ENCODE peak calls at places on chromosomes 13 and 19, in four cellular contexts. T is CD8-positive, alpha-beta memory T cell; C is astrocyte of the cerebellum; A is CD8-positive, alpha-beta T cell. R is an unnamed sample.

GRCh38 chr13:59728896-59729545 is 434.7 kb downstream of the DIAPH3 start:
- DNase-seq in T (no peak), C (no peak), A (no peak), R (no peak)

GRCh38 chr13:86856996-86857395 is 814.2 kb upstream of the SLITRK5 start:
- DNase-seq in T (no peak), C (no peak), A (no peak), R (peak)

GRCh38 chr13:22009500-22009899 is 338.6 kb downstream of the FGF9 start:
- DNase-seq in T (no peak), C (no peak), A (no peak), R (no peak)

GRCh38 chr13:26253262-26253786 is 605 bp upstream of the CDK8 start:
- DNase-seq in T (no peak), C (no peak), A (no peak), R (no peak)

GRCh38 chr13:49678172-49678914 is 12.9 kb downstream of the EBPL start:
- DNase-seq in T (no peak), C (no peak), A (no peak), R (no peak)

GRCh38 chr13:42893346-42893745 is 98.7 kb downstream of the EPSTI1 start:
- DNase-seq in T (no peak), C (no peak), A (no peak), R (peak)

GRCh38 chr13:108269601-108270328 is at the start of gene TNFSF13B:
- DNase-seq in T (peak), C (no peak), A (peak), R (peak)

GRCh38 chr13:72506706-72507105 is 220.7 kb downstream of the MZT1 start:
- DNase-seq in T (no peak), C (no peak), A (no peak), R (no peak)

GRCh38 chr19:31451686-31452325 is 102.6 kb upstream of the TSHZ3 start:
- DNase-seq in T (no peak), C (no peak), A (no peak), R (no peak)

GRCh38 chr13:98273067-98273823 is 96.2 kb upstream of the RNF113B start:
- DNase-seq in T (no peak), C (no peak), A (no peak), R (no peak)

GRCh38 chr13:52845766-52846566 is 2.5 kb downstream of the PCDH8 start:
- DNase-seq in T (no peak), C (no peak), A (no peak), R (no peak)

GRCh38 chr19:47414469-47414868 is 4.9 kb downstream of the MEIS3 start:
- DNase-seq in T (no peak), C (no peak), A (no peak), R (no peak)

GRCh38 chr13:112324121-112324520 is 52.0 kb upstream of the SPACA7 start:
- DNase-seq in T (no peak), C (no peak), A (no peak), R (no peak)

GRCh38 chr13:44169018-44169909 is 204.4 kb upstream of the SERP2 start:
- DNase-seq in T (no peak), C (no peak), A (no peak), R (no peak)

GRCh38 chr19:17681505-17682125 is 6.5 kb downstream of the UNC13A start:
- DNase-seq in T (peak), C (no peak), A (peak), R (no peak)

GRCh38 chr13:40206241-40207109 is 460.0 kb downstream of the FOXO1 start:
- DNase-seq in T (peak), C (no peak), A (peak), R (peak)

GRCh38 chr19:35211545-35212230 is 16.9 kb downstream of the FAM187B start:
- DNase-seq in T (peak), C (no peak), A (peak), R (no peak)

GRCh38 chr13:98171806-98172569 is 5.1 kb downstream of the RNF113B start:
- DNase-seq in T (no peak), C (no peak), A (no peak), R (no peak)

GRCh38 chr19:45852145-45852750 is 10.7 kb downstream of the SYMPK start:
- DNase-seq in T (no peak), C (no peak), A (no peak), R (no peak)

GRCh38 chr19:41993612-41994483 is at the start of gene ATP1A3:
- DNase-seq in T (peak), C (no peak), A (peak), R (no peak)

GRCh38 chr13:101465877-101466276 is 13.4 kb downstream of the ITGBL1 start:
- DNase-seq in T (no peak), C (no peak), A (no peak), R (no peak)

GRCh38 chr19:12783849-12784393 is 7.4 kb upstream of the JUNB start:
- DNase-seq in T (no peak), C (no peak), A (no peak), R (no peak)

DNA sequence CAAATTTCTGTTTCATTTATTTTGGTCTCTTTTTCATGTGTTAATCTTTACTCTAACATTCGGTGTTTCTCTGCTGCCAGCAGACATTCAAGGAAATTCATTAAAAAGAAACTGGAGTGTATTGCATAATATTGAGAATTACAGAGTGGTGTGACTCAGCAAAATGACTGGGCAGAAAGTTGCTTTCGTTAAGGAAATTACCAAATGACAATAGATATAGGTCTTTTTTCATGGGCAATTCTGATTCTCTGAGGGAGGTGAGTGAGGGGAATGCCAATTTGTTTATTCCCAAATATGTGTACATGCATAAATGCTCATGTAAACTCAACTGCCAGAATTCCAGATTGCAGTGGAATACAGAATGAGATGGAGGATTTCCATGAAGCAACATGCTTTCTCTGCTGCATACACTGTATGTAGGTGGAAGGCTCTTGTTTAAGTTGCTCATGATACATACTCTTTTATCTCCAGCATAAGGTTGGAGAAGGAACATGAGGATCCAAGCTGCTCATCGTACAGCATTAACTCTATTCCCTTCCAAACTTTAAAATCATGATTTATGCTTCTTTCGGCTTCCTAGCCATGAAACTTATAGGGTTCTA is 1730.1 kb downstream of the SLITRK5 start:
- DNase-seq in T (no peak), C (peak), A (no peak), R (peak)
- H3K4me3 ChIP-seq in T (no peak), C (no peak), A (no peak), R (no peak)

GRCh38 chr13:30114586-30115256 is 192.6 kb downstream of the KATNAL1 start:
- DNase-seq in T (peak), C (peak), A (peak), R (no peak)
- H3K4me3 ChIP-seq in T (peak), C (peak), A (peak), R (peak)

DNA sequence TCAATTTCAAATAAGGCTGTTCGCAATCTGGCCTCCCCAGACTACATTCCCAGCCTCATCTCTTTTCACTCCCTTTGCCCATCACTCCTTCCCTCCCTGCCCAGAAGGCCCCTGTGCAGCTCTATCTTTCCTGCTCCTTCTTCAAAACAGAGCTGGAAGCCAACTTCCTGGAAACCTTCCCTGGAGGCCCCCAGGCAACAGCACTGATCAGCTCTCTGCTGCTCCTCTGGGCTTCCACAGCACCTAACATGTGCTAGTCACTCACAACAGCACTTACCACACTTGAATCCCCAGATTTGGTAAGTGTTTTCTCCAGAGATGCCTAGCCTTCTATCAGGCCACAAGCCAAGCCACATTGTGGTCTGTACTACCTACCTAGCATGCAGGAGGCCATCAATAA is 9.5 kb downstream of the SMAD9 start:
- DNase-seq in T (no peak), C (no peak), A (no peak), R (no peak)
- H3K4me3 ChIP-seq in T (no peak), C (no peak), A (no peak), R (no peak)

DNA sequence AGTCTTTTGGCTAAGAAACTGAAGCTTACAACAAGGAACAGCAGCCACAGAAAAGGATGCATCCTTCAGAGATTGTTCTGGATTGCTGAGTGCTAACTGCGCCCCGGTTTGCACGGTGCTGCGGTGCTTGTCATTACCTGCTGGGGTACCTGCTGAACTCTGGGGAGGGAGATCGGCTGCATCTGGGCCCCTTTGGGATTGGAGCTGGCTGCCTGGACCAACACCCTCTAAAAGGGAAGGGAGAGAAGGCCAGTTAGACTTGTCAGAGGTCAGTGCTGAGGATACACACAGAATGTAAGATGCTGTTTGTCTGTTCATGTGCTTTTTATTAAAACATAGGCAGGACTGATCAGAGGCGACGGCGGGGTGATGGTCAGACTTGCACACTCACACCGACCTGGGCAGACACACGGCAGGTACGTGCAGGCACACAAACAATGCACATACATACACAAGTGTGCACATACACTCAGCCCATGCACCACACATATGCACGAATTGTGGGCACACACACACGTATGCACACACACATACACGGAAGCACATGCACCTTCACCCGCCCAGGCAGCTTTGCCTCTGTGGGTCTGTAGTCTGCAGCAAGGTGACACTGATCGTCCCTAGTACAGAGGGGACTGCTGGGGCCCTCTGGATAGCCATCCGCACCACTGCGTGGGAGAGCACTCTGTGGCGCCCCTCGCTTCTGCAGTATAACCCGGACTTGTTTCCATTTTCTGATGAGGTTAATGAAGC is 66.1 kb downstream of the RFX2 start:
- DNase-seq in T (no peak), C (no peak), A (no peak), R (no peak)
- H3K4me3 ChIP-seq in T (no peak), C (no peak), A (no peak), R (no peak)

DNA sequence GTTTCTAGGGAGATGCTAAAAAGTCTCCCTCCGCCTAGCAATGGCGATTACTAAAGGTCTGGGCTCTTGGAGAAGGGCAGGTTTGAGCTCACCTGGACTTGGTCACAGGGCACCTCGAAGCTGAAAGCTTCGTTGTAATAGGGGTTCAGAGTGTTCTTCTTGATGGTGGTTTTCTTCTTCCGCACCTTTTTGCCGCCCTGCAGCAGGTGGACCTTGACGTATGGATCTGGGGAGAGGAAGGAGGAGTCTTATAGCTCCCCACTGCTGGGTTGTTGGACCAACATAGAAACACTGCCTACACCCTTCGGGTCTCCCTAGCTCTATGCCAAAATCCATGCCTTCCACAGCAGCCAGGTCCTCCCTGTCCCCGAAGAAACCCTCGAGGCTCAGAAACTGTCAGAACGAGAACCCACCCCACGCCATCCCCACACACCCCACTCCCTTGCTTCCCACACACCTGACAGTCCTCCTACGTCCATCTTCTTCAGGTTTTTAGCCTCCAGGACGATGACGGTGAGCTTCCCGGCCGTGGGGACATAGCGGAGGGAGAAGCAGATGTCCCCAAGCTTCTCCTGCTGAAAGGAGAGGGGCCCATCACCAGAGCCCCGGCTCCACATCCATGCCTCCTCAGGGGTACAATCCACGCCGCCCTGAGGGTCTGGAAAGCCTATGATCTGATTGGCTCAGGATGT is 5.5 kb downstream of the SYT5 start:
- DNase-seq in T (no peak), C (no peak), A (no peak), R (no peak)
- H3K4me3 ChIP-seq in T (no peak), C (no peak), A (peak), R (no peak)

DNA sequence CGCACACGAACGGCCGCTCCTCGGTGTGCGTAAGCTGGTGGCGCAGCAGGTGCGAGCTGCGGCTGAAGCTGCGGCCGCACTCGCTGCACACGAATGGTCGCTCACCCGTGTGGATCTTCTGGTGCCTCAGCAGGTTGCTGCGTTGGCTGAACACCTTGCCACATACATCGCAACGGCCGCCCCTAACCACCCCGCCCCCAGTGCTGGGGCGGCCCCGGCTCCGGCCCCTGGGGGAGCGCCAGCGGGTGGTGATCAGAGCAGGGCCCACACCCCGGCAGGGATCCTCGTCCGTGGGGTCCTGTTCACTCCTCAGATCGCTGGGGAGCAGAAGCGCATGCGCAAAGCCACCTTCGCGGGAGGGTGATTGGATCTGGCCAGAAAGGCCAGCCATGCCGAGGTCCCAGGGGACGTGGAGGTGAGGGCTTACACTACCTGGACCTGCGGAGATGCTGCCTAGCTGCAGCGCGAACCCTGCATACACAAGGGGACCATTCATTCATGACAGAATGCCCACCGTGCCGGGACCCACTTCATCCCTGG is 4.7 kb upstream of the UBE2M start:
- DNase-seq in T (no peak), C (no peak), A (peak), R (no peak)
- H3K4me3 ChIP-seq in T (peak), C (peak), A (peak), R (peak)

GRCh38 chr19:1103691-1104451 is at the start of gene GPX4:
- DNase-seq in T (peak), C (peak), A (peak), R (peak)

GRCh38 chr19:1106841-1107654 is 3.3 kb downstream of the GPX4 start:
- DNase-seq in T (no peak), C (no peak), A (no peak), R (no peak)

GRCh38 chr19:1105873-1106840 is 2.4 kb downstream of the GPX4 start:
- DNase-seq in T (no peak), C (no peak), A (no peak), R (no peak)

GRCh38 chr19:1104452-1105216 is 840 bp downstream of the GPX4 start:
- DNase-seq in T (peak), C (no peak), A (peak), R (no peak)

DNA sequence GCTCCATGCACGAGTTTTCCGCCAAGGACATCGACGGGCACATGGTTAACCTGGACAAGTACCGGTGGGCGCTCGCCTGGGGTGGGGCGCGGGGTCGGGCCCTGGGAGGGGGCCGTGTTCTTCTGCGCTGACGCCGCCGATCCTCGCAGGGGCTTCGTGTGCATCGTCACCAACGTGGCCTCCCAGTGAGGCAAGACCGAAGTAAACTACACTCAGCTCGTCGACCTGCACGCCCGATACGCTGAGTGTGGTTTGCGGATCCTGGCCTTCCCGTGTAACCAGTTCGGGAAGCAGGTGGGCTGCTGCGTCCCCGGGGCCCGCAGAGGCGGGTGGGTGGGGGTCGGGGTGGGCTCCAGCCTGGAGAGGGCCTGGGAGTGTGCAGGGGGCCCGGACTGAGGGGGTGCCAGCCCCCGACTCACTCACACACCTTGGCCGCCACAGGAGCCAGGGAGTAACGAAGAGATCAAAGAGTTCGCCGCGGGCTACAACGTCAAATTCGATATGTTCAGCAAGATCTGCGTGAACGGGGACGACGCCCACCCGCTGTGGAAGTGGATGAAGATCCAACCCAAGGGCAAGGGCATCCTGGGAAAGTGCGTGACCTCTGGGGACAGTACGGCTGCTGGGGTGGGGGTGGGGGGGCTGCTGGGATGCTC is 1.6 kb downstream of the GPX4 start:
- DNase-seq in T (no peak), C (no peak), A (no peak), R (no peak)
- H3K4me3 ChIP-seq in T (peak), C (peak), A (peak), R (peak)

DNA sequence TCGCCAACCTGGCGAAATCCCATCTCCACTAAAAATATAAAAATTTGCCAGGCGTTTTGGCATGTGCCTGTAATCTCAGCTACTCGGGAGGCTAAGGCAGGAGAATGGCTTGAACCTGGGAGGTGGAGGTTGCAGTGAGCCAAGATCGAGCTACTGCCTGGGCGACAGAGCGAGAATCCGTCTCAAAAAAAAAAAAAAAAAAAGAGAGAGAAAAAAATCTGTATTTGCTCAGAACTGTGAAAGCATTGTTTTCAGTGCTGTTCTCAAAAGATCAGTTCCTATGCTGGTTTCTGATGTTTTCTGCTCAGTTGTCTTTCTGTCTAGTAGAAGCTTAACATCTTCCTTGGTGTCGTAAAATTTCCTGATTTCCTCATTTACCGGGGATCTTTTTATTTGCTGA is 2.5 kb downstream of the SF3A2 start:
- DNase-seq in T (no peak), C (no peak), A (no peak), R (no peak)
- H3K4me3 ChIP-seq in T (peak), C (peak), A (peak), R (peak)

GRCh38 chr19:801030-801860 is 4.0 kb downstream of the PTBP1 start:
- DNase-seq in T (no peak), C (no peak), A (no peak), R (no peak)

GRCh38 chr19:802888-803561 is 5.8 kb downstream of the PTBP1 start:
- DNase-seq in T (no peak), C (no peak), A (no peak), R (no peak)

GRCh38 chr19:800360-801029 is 3.2 kb downstream of the PTBP1 start:
- DNase-seq in T (no peak), C (no peak), A (no peak), R (no peak)

GRCh38 chr19:802497-802887 is 5.2 kb downstream of the PTBP1 start:
- DNase-seq in T (no peak), C (peak), A (no peak), R (no peak)

GRCh38 chr19:801861-802496 is 4.7 kb downstream of the PTBP1 start:
- DNase-seq in T (no peak), C (no peak), A (no peak), R (no peak)
- H3K4me3 ChIP-seq in T (peak), C (peak), A (peak), R (peak)

R was measured in epithelial cell of proximal tubule.